ENCODE peak calls at places on chromosomes 12 and 14, in five cellular contexts. B is pancreas; L is left lung; C is CD8-positive, alpha-beta memory T cell; Y is adipocyte. N is an unnamed sample.
A peak's percentile ranks its signal among the peaks of the same experiment; 100 is the strongest.

GRCh38 chr12:112389228-112389627 is 7.0 kb upstream of the HECTD4 start:
- DNase-seq in L (no peak), Y (no peak), B (no peak), C (no peak), N (no peak)

GRCh38 chr14:92224348-92224954 is 98.5 kb upstream of the SLC24A4 start:
- DNase-seq in L (no peak), B (no peak), Y (no peak), C (no peak), N (no peak)

GRCh38 chr14:51317373-51317772 is 77.3 kb downstream of the TMX1 start:
- DNase-seq in C (no peak), L (no peak), B (no peak), Y (peak; percentile 58), N (no peak)

GRCh38 chr12:28780096-28780495 is 369.0 kb upstream of the FAR2 start:
- DNase-seq in C (no peak), L (no peak), Y (no peak), B (no peak), N (no peak)

GRCh38 chr14:94066089-94066676 is 14.8 kb downstream of the DDX24 start:
- DNase-seq in C (no peak), L (no peak), Y (no peak), B (peak; percentile 65), N (no peak)

GRCh38 chr12:67069451-67070306 is 199.5 kb upstream of the CAND1 start:
- DNase-seq in Y (peak; percentile 67), B (peak; percentile 44), C (peak; percentile 9), L (peak; percentile 81), N (no peak)

GRCh38 chr14:60655114-60655897 is 6.0 kb upstream of the SIX1 start:
- DNase-seq in L (peak; percentile 58), B (no peak), C (no peak), Y (peak; percentile 38), N (no peak)

GRCh38 chr14:70971588-70971987 is 64.3 kb downstream of the PCNX1 start:
- DNase-seq in B (no peak), Y (no peak), C (no peak), L (no peak), N (no peak)

GRCh38 chr12:29088611-29089219 is 60.4 kb upstream of the FAR2 start:
- DNase-seq in Y (peak; percentile 56), L (no peak), B (no peak), C (no peak), N (no peak)

GRCh38 chr12:108389544-108389943 is 50.4 kb upstream of the CMKLR1 start:
- DNase-seq in L (no peak), C (no peak), B (no peak), Y (no peak), N (no peak)

GRCh38 chr14:89617471-89618291 is 200.6 kb upstream of the FOXN3 start:
- DNase-seq in Y (peak; percentile 75), C (peak; percentile 38), B (no peak), L (no peak), N (no peak)
- H3K4me1 ChIP-seq in Y (peaks cover 27% of the 10 kb centered on the region), C (peaks cover 66% of the 10 kb centered on the region), B (peaks cover 30% of the 10 kb centered on the region), L (peaks cover 57% of the 10 kb centered on the region), N (no peaks in the 10 kb centered on the region)

GRCh38 chr12:53941187-53941586 is 2.6 kb downstream of the HOXC13 start:
- DNase-seq in Y (no peak), L (no peak), B (no peak), C (no peak), N (no peak)
- H3K27me3 ChIP-seq in Y (peaks cover 76% of the 10 kb centered on the region), L (peaks cover 98% of the 10 kb centered on the region), B (peaks cover 42% of the 10 kb centered on the region), C (peaks cover 76% of the 10 kb centered on the region), N (no peaks in the 10 kb centered on the region)

GRCh38 chr12:46222642-46223041 is 46.2 kb downstream of the SLC38A1 start:
- DNase-seq in L (no peak), C (no peak), B (no peak), Y (no peak), N (no peak)

GRCh38 chr12:46219892-46220655 is 48.8 kb downstream of the SLC38A1 start:
- DNase-seq in L (no peak), Y (peak; percentile 74), C (peak; percentile 76), B (no peak), N (no peak)

GRCh38 chr12:46219147-46219891 is 49.5 kb downstream of the SLC38A1 start:
- DNase-seq in C (peak; percentile 20), B (no peak), Y (no peak), L (no peak), N (no peak)

GRCh38 chr12:46223047-46223446 is 45.8 kb downstream of the SLC38A1 start:
- DNase-seq in L (no peak), B (no peak), C (no peak), Y (no peak), N (no peak)

DNA sequence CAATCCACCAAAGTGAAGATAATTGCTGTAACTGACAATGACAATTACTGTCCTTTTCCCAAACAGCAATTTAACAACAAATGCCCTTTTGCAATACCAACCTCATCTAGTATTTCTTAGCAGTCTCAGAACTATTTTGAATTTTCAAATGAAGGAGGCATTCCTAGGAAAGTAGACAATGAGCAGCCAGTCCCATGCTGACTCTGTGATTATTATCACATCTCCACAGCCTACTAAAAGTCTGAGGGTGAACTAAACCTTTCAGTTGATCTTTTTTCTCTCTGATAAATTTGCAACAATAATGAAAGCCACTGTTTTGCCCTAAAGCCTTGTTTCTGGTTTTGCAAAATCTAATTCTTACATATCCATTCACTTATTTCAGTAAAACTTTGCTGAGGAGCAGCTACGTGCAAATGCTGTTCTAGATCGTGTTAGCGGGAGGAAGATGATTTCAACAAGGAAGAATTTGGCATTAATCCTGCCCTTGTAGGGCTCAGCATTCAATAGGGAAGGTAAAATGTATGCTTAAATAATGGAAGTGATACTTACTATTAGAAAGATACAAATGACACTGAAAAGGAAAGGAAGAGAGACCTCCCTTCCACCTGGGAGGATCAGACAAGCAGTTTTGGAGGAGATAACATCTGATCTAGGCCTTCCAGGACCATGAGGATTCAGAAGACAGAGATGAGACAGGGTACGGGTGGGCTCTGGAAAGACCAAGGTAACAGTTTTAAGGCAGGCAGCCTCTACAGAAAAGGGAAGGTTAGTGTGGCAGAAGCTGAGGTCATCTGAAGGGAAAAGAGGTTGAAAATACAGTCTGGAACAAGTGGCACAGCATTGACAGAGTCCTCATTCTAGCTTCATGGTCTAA is 47.4 kb downstream of the SLC38A1 start:
- DNase-seq in B (no peak), Y (peak; percentile 23), L (no peak), C (no peak), N (no peak)
- H3K4me1 ChIP-seq in B (no peaks in the 10 kb centered on the region), Y (peaks cover 39% of the 10 kb centered on the region), L (peaks cover 73% of the 10 kb centered on the region), C (peaks cover 88% of the 10 kb centered on the region), N (peaks cover 20% of the 10 kb centered on the region)

GRCh38 chr12:113515082-113515856 is 43.6 kb upstream of the LHX5 start:
- DNase-seq in C (no peak), Y (no peak), B (no peak), L (no peak), N (no peak)
- H3K27me3 ChIP-seq in C (peaks cover 12% of the 10 kb centered on the region), Y (peaks cover 53% of the 10 kb centered on the region), B (no peaks in the 10 kb centered on the region), L (peaks cover 41% of the 10 kb centered on the region), N (no peaks in the 10 kb centered on the region)

DNA sequence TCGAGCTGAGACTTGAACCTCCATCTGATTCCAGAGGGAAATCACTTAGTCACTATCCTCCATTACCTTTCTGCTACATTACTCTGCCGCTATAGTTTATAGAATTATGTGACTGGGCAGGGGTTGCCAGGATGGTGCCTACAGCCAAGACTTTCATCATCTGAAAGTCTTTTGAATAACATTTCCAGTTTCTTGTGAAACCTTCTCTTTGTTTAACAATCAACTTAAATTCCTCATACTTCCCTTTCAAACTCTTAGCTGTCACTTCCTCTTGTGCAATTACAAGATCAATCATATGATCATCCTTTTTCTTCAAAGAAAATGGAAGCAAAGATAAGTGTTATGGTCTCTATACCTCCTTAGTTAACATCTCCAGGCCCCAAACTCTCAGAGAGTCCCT is 25.4 kb upstream of the PELI2 start:
- DNase-seq in Y (peak; percentile 35), C (no peak), L (no peak), B (no peak), N (no peak)
- H3K4me1 ChIP-seq in Y (no peaks in the 10 kb centered on the region), C (no peaks in the 10 kb centered on the region), L (peaks cover 24% of the 10 kb centered on the region), B (peaks cover 14% of the 10 kb centered on the region), N (peaks cover 12% of the 10 kb centered on the region)

N was measured in Caco-2.